ENCODE peak calls at places on chromosomes 16 and 17, in six cellular contexts. Q is fibroblast of lung, G is cardiac muscle cell, D is PC-3, T is spleen, E is astrocyte of the cerebellum. N is an unnamed sample.

GRCh38 chr16:57721356-57721755 is 14.2 kb upstream of the KATNB1 start:
- DNase-seq in E (no peak), D (no peak), G (no peak), T (peak; percentile 33), Q (no peak), N (no peak)

GRCh38 chr16:89277641-89278341 is 60.3 kb downstream of the ZNF778 start:
- DNase-seq in D (no peak), Q (no peak), G (no peak), E (no peak), T (no peak), N (no peak)

GRCh38 chr16:86854895-86855294 is 276.5 kb downstream of the FOXL1 start:
- DNase-seq in D (peak; percentile 45), T (no peak), G (no peak), Q (peak; percentile 44), E (no peak), N (peak; percentile 34)

GRCh38 chr17:51818777-51819176 is 339.7 kb downstream of the CA10 start:
- DNase-seq in T (no peak), Q (no peak), E (no peak), G (no peak), D (peak; percentile 89), N (no peak)

GRCh38 chr17:68378202-68379149 is 78.8 kb downstream of the WIPI1 start:
- DNase-seq in D (peak; percentile 88), G (peak; percentile 96), Q (peak; percentile 82), T (peak; percentile 92), E (peak; percentile 85), N (peak; percentile 88)

GRCh38 chr16:10988164-10988803 is 43.9 kb downstream of the CLEC16A start:
- DNase-seq in E (no peak), D (peak; percentile 6), T (no peak), G (no peak), Q (no peak), N (no peak)

GRCh38 chr17:27980035-27980434 is 62.4 kb upstream of the NLK start:
- DNase-seq in Q (peak; percentile 91), E (peak; percentile 38), T (no peak), G (peak; percentile 95), D (peak; percentile 82), N (peak; percentile 13)

GRCh38 chr17:39591958-39592954 is 15.5 kb downstream of the NEUROD2 start:
- DNase-seq in D (peak; percentile 67), T (no peak), E (peak; percentile 39), G (peak; percentile 62), Q (peak; percentile 30), N (no peak)

GRCh38 chr16:9302102-9302501 is 210.7 kb downstream of the HAPSTR1 start:
- DNase-seq in D (no peak), T (no peak), E (no peak), Q (no peak), G (no peak), N (no peak)

GRCh38 chr17:49390548-49391324 is 23.9 kb downstream of the PHB1 start:
- DNase-seq in E (no peak), G (no peak), T (peak; percentile 86), D (no peak), Q (no peak), N (no peak)

GRCh38 chr16:87163637-87164036 is 153.6 kb downstream of the C16orf95 start:
- DNase-seq in Q (no peak), D (no peak), G (peak; percentile 47), T (no peak), E (no peak), N (no peak)

GRCh38 chr17:43983515-43984411 is 20.7 kb upstream of the NAGS start:
- DNase-seq in E (no peak), G (no peak), Q (no peak), D (no peak), T (no peak), N (no peak)

GRCh38 chr16:84054916-84055315 is 12.3 kb upstream of the SLC38A8 start:
- DNase-seq in T (peak; percentile 54), E (no peak), Q (no peak), D (no peak), G (no peak), N (no peak)

DNA sequence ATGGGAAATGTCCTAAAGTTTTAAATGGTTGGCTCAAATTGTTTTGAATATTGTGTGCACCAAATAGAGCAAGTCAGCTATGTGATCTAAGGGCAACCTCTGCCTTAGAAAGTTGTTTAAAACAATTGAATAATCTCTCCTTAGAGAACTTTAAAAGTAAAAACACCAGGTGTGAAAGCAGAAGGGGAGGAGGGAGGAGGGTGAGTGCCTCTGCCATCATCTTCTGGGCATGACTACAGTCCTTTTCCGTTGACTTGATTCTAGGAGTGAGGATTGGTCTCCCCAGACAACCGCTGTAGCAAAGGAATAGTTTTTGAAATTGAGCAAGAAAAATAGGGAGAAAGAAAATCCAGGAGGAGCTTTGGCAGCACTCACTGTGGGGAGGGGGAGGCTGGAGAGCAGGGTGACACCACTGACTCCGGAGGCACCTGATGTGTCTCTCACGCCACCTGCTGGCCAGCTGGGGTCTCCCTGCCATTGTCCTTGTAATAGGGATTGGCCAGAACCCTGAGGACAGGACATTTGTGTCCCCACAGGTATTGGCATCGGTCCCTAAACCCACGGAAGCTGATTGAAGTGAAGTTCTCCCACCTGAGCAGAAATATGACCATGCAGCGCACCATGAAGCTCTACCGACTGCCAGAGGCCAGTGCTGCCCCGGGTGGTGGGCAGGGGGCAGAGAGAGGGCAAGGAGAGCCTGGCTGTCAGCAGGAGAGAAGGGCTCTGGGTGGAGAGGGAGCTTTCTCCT is 33.3 kb downstream of the PLCD3 start:
- DNase-seq in G (peak; percentile 79), Q (peak; percentile 58), D (peak; percentile 92), E (peak; percentile 53), T (peak; percentile 93), N (no peak)
- TF ChIP-seq CTCF in G (peak; percentile 77), Q (peak; percentile 76), D (peak; percentile 98), E (peak; percentile 96), T (peak; percentile 72), N (peak; percentile 91)

DNA sequence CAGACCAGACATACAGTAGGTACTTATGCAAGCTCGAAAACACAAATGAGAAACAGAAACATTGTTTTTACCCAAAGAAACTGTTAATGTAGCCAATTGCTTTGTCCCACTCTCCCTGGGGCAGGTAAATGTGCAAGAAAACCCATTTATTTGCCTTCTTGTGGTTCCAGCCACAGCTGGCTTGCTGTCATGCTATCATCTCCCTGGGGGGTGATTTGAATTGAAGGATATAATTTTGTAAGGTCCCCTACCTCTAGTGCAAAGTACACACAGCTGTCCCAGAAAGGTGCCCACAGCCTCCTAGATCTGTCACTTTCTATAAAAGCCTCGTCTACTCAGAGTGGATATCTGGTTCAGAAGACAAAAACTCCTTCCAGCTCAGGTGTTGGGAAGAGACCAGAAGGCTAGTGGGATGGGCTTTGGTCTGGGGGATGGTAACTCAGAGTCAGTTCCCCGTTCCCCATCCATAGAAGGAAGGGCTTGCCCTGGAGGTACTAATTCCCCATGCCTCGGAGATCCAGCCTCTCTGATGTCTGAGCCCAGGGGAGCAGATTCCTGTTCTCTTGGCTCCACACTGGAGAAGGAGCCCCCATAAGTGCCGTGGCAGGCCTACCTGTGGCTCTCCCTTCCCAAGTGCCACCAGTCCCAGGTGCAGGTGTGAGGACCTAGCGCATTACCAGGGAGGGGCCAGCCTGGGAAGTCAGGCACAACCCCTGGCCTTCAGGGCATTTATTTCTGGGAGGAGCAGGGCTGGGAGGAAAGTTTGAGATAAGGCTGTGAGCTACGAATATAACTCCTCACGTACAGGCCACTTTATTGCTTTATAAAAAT is 2.4 kb upstream of the PRR15L start:
- DNase-seq in T (no peak), D (no peak), E (no peak), G (no peak), Q (no peak), N (no peak)
- H3K4me3 ChIP-seq in T (no peak overlapping the region), D (no peak overlapping the region), E (no peak overlapping the region), G (no peak overlapping the region), Q (no peak overlapping the region), N (no peak overlapping the region)

GRCh38 chr17:73820686-73821448 is 176.6 kb upstream of the SDK2 start:
- DNase-seq in G (peak; percentile 22), T (no peak), D (no peak), Q (peak; percentile 20), E (peak; percentile 35), N (no peak)
- TF ChIP-seq CTCF in G (peak; percentile 32), T (peak; percentile 23), D (no peak), Q (no peak), E (no peak), N (no peak)

GRCh38 chr17:1347681-1348318 is 52.2 kb downstream of the YWHAE start:
- DNase-seq in D (no peak), E (no peak), Q (no peak), T (peak; percentile 81), G (no peak), N (no peak)
- H3K4me3 ChIP-seq in D (no peak overlapping the region), E (no peak overlapping the region), Q (peak overlapping the region; percentile 27), T (no peak overlapping the region), G (no peak overlapping the region), N (no peak overlapping the region)

GRCh38 chr16:27230562-27230991 is 27.3 kb downstream of the KDM8 start:
- DNase-seq in G (no peak), Q (no peak), E (no peak), T (peak; percentile 89), D (no peak), N (no peak)
- TF ChIP-seq CTCF in G (no peak), Q (no peak), E (no peak), T (peak; percentile 17), D (no peak), N (no peak)

DNA sequence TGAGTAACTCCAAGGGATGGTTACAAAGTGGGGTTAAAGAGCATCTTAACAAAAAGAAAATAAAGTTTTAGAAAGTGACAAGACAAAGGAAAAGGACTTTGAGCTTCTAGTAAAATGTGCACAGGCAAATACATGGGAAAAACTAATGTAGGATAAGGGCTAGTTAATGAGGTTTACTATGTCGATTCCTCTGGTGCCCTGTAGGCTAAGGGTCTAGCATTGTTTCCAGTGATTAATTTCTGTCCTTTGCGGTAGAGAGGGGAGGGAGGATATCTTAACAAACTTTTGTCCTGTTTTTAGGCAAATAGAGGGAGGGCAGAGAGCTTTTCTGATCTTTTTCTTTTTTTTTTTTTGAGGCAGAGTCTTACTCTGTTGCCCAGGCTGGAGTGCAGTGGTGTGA is 96.6 kb upstream of the SIAH1 start:
- DNase-seq in Q (no peak), T (no peak), D (no peak), E (no peak), G (no peak), N (no peak)
- H3K4me3 ChIP-seq in Q (no peak overlapping the region), T (no peak overlapping the region), D (no peak overlapping the region), E (no peak overlapping the region), G (no peak overlapping the region), N (no peak overlapping the region)